ENCODE peak calls at places on chromosomes 13 and 19, in five cellular contexts. G is mucosa of descending colon; T is CD4-positive, alpha-beta T cell; F is choroid plexus epithelial cell; E is activated CD8-positive, alpha-beta memory T cell treated with anti-CD3 and anti-CD28 coated beads for 48 hours. Z is an unnamed sample.

GRCh38 chr19:11578342-11579142 is 1.1 kb upstream of the ACP5 start:
- DNase-seq in E (no peak), T (peak), F (peak), G (peak), Z (peak)

GRCh38 chr13:31951215-31951678 is 80.3 kb upstream of the FRY start:
- DNase-seq in T (no peak), G (peak), E (no peak), F (no peak), Z (no peak)

GRCh38 chr13:114104626-114105350 is 27.6 kb downstream of the RASA3 start:
- DNase-seq in E (no peak), T (no peak), F (no peak), G (peak), Z (no peak)

GRCh38 chr13:80213201-80213600 is 127.7 kb downstream of the SPRY2 start:
- DNase-seq in E (no peak), T (no peak), G (no peak), F (no peak), Z (no peak)

GRCh38 chr19:55117063-55117635 is 288 bp downstream of the PPP1R12C start:
- DNase-seq in G (peak), T (no peak), F (no peak), E (no peak), Z (peak)

GRCh38 chr19:53333466-53334449 is at the start of gene ZNF845:
- DNase-seq in F (peak), E (peak), G (peak), T (peak), Z (peak)

GRCh38 chr13:36904219-36904618 is 15.8 kb downstream of the SMAD9 start:
- DNase-seq in G (no peak), F (no peak), T (no peak), E (no peak), Z (no peak)

GRCh38 chr19:40445637-40445944 is 1.5 kb upstream of the SERTAD3 start:
- DNase-seq in T (no peak), F (no peak), G (no peak), E (no peak), Z (no peak)

GRCh38 chr13:39596176-39596575 is 6.8 kb downstream of the LHFPL6 start:
- DNase-seq in G (no peak), F (no peak), T (no peak), E (no peak), Z (no peak)

GRCh38 chr13:30142502-30143211 is 164.7 kb downstream of the KATNAL1 start:
- DNase-seq in T (no peak), E (no peak), G (peak), F (peak), Z (peak)

GRCh38 chr13:112931028-112931934 is 37.7 kb upstream of the MCF2L start:
- DNase-seq in E (no peak), F (peak), G (peak), T (no peak), Z (peak)

GRCh38 chr19:44866672-44867071 is 20.6 kb downstream of the NECTIN2 start:
- DNase-seq in G (no peak), F (no peak), T (no peak), E (no peak), Z (no peak)

GRCh38 chr13:28485551-28485950 is 9.4 kb downstream of the FLT1 start:
- DNase-seq in T (no peak), F (no peak), G (no peak), E (no peak), Z (no peak)

GRCh38 chr13:110233181-110233641 is 73.7 kb downstream of the COL4A1 start:
- DNase-seq in F (peak), T (no peak), G (no peak), E (no peak), Z (peak)

GRCh38 chr19:51296331-51297093 is 14.9 kb upstream of the IGLON5 start:
- DNase-seq in T (no peak), F (no peak), G (no peak), E (no peak), Z (no peak)

GRCh38 chr13:37403776-37404497 is 194.6 kb downstream of the POSTN start:
- DNase-seq in T (no peak), E (no peak), F (peak), G (no peak), Z (no peak)

GRCh38 chr19:310141-310651 is 19.0 kb upstream of the PLPP2 start:
- DNase-seq in F (peak), G (no peak), E (no peak), T (no peak), Z (peak)

GRCh38 chr13:110610955-110611595 is 4.3 kb upstream of the NAXD start:
- DNase-seq in T (no peak), G (no peak), E (no peak), F (no peak), Z (no peak)

GRCh38 chr19:33535176-33535575 is 13.6 kb upstream of the PEPD start:
- DNase-seq in F (no peak), T (no peak), E (no peak), G (no peak), Z (no peak)

GRCh38 chr13:46176756-46177155 is 5.2 kb downstream of the LCP1 start:
- DNase-seq in G (no peak), F (no peak), E (no peak), T (no peak), Z (no peak)

GRCh38 chr19:6274756-6275155 is 5.0 kb downstream of the MLLT1 start:
- DNase-seq in T (no peak), E (no peak), G (no peak), F (no peak), Z (no peak)

GRCh38 chr19:2053601-2054389 is 2.8 kb upstream of the MKNK2 start:
- DNase-seq in G (peak), F (peak), T (no peak), E (no peak), Z (peak)

GRCh38 chr19:2037676-2038255 is 13.3 kb downstream of the MKNK2 start:
- DNase-seq in E (no peak), G (peak), F (no peak), T (no peak), Z (no peak)

GRCh38 chr13:48155850-48156249 is 60.9 kb upstream of the MED4 start:
- DNase-seq in F (peak), T (peak), G (no peak), E (no peak), Z (peak)

GRCh38 chr19:17235618-17236413 is 9.8 kb downstream of the OCEL1 start:
- DNase-seq in E (no peak), T (peak), F (peak), G (peak), Z (peak)